ENCODE peak calls at places on chromosomes 5 and 9, in four cellular contexts. C, S, H and P are unnamed samples.
A peak's percentile ranks its signal among the peaks of the same experiment; 100 is the strongest.

GRCh38 chr9:120210301-120210700 is 369.7 kb downstream of the CDK5RAP2 start:
- DNase-seq in C (no peak), S (no peak), H (no peak), P (no peak)

GRCh38 chr5:127428748-127429147 is 88.7 kb upstream of the PRRC1 start:
- DNase-seq in C (no peak), S (no peak), H (no peak), P (no peak)

GRCh38 chr5:43150748-43151147 is 30.0 kb downstream of the ZNF131 start:
- DNase-seq in C (no peak), S (no peak), H (no peak), P (no peak)

GRCh38 chr9:98248737-98249474 is 6.5 kb downstream of the TBC1D2 start:
- DNase-seq in C (no peak), S (no peak), H (peak; percentile 69), P (no peak)

GRCh38 chr9:136943291-136944093 is 1.0 kb downstream of the FBXW5 start:
- DNase-seq in C (peak; percentile 57), S (peak; percentile 78), H (peak; percentile 61), P (no peak)

GRCh38 chr5:1174122-1174936 is 27.1 kb upstream of the SLC6A19 start:
- DNase-seq in C (no peak), S (peak; percentile 71), H (peak; percentile 66), P (peak; percentile 33)

GRCh38 chr5:9829621-9830020 is 199.5 kb upstream of the TAS2R1 start:
- DNase-seq in C (no peak), S (no peak), H (no peak), P (no peak)

GRCh38 chr5:40653221-40654022 is 26.3 kb upstream of the PTGER4 start:
- DNase-seq in C (no peak), S (no peak), H (no peak), P (no peak)

GRCh38 chr5:2747372-2748179 is 3.9 kb downstream of the IRX2 start:
- DNase-seq in C (no peak), S (no peak), H (no peak), P (no peak)

GRCh38 chr5:175682664-175683063 is 24.8 kb downstream of the HRH2 start:
- DNase-seq in C (no peak), S (no peak), H (no peak), P (no peak)

GRCh38 chr5:161002571-161003074 is 150.6 kb upstream of the ATP10B start:
- DNase-seq in C (no peak), S (no peak), H (no peak), P (no peak)

GRCh38 chr5:180074462-180074861 is 2.9 kb upstream of the RNF130 start:
- DNase-seq in C (no peak), S (no peak), H (no peak), P (no peak)

GRCh38 chr9:112002131-112002846 is 105.7 kb downstream of the UGCG start:
- DNase-seq in C (no peak), S (no peak), H (no peak), P (no peak)

GRCh38 chr9:100437860-100438805 is 11.2 kb downstream of the MSANTD3 start:
- DNase-seq in C (peak; percentile 72), S (peak; percentile 62), H (peak; percentile 72), P (peak; percentile 21)

GRCh38 chr5:172646716-172647285 is 5.7 kb downstream of the NEURL1B start:
- DNase-seq in C (peak; percentile 70), S (no peak), H (peak; percentile 59), P (no peak)

GRCh38 chr9:114681594-114682332 is at the start of gene TEX48:
- DNase-seq in C (peak; percentile 59), S (peak; percentile 69), H (no peak), P (no peak)

GRCh38 chr9:114682846-114683245 is 854 bp upstream of the TEX48 start:
- DNase-seq in C (no peak), S (no peak), H (no peak), P (no peak)

GRCh38 chr9:114678130-114678529 is 3.9 kb downstream of the TEX48 start:
- DNase-seq in C (no peak), S (no peak), H (no peak), P (no peak)

GRCh38 chr9:114678847-114679246 is 3.1 kb downstream of the TEX48 start:
- DNase-seq in C (no peak), S (no peak), H (no peak), P (no peak)

DNA sequence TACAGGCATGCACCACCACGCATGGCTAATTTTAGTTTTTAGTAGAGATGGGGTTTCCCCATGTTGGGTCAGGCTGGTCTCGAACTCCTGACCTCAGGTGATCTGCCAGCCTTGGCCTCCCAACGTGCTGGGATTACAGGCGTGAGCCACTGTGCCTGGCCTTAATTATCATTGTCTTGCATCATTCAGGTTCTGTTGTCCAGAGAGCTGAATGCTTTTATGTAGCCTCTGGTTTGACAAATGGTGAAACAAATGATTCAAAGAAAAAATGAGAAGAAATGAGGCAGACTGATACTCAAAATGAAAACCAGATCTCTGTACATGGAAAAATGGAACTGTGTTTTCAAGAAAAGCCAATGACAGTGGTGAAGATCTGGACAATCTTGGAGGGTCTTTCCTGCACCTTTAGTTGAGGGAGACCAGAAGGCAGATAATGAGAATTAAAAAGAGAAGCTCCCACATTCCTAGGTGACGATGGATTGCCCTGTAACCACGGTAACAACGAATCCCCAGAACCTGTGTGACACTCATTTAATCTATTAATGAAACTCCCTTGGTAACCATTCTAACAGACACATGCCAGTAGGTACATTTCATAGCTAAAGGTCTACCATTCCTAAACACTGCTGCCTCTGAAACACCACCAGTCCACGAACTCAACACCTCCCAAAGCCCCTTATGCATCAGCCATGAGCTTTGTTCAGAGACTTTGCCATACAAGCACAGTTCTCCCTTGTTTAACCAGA is 1.6 kb downstream of the TEX48 start:
- DNase-seq in C (no peak), S (no peak), H (no peak), P (no peak)
- TF ChIP-seq CTCF in C (no peak), S (no peak), H (no peak), P (no peak)

DNA sequence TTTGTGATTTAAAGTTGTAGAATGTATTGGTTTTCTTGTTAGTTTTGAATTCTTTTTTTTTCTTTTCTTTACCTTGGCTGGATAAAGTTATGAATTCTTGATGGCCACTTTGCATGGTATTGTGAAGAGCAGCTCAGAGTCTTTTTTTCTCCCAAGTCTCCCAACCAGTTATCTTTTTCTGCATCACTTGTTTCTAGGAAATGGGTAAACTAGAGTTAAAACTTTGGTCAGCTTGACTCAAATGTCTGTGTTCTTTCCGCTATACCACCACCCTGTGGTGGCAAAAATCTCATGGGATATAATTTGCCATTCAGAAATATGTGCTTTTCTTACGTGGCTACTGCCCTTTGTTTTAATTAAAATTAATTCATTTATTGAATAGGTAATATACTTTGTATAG is 113.2 kb downstream of the UNC13B start:
- DNase-seq in C (no peak), S (no peak), H (no peak), P (no peak)
- TF ChIP-seq CTCF in C (no peak), S (no peak), H (no peak), P (no peak)

DNA sequence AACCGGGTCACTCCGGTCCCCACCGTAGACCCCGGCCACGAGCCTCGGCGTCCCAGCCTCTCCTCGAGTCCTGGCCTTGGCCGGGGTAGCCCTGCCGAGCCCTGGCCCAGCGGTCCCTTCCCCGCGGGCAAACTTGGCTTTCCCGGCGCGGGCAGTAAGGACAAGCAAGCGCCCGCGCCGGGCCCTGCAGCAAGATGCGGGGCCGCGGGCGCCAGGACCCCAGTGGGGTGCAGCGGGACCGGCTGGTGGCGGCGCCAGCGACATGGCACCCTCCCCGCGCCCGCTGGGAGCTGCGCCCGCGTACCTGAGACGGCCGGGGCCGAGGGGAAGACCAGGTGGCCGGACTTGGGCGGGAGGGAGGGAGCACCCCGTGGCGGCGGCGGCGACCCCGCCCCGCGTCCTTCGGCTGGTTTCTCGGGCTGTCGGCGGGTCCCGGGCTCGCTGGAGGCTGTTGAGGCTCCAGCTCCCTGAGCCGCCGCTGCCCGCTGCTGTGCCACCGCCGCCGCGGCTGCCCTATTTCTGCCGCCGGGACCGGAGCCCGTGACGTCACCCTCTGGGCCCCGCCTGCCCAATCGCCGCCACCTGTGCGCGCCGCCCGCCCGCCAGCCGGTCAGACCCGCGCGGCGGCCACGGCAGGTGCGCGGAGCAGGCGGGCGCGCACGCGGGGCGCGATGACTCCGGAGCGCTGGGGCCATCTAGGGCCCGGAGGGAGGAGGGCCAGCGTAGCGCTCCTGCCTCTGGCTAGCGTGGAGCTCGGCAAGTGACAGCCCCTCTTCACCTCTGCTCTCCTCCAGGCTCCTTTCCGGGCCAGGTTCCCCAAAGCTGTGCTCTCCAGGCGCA is at the start of gene FSTL4:
- DNase-seq in C (peak; percentile 56), S (peak; percentile 50), H (no peak), P (peak; percentile 41)
- TF ChIP-seq CTCF in C (no peak), S (no peak), H (no peak), P (no peak)

GRCh38 chr5:170411100-170411499 is 21.9 kb upstream of the KCNMB1 start:
- DNase-seq in C (no peak), S (peak; percentile 49), H (no peak), P (no peak)
- TF ChIP-seq CTCF in C (no peak), S (peak; percentile 20), H (no peak), P (no peak)

GRCh38 chr5:7849531-7850240 is 1.2 kb downstream of the CFAP90 start:
- DNase-seq in C (peak; percentile 72), S (no peak), H (peak; percentile 31), P (no peak)
- TF ChIP-seq CTCF in C (peak; percentile 19), S (no peak), H (no peak), P (no peak)

GRCh38 chr5:100900142-100900795 is 2.8 kb downstream of the ST8SIA4 start:
- DNase-seq in C (peak; percentile 5), S (no peak), H (peak; percentile 65), P (no peak)
- TF ChIP-seq CTCF in C (peak; percentile 33), S (peak; percentile 58), H (no peak), P (no peak)

GRCh38 chr9:88555581-88555980 is 20.6 kb downstream of the NXNL2 start:
- DNase-seq in C (no peak), S (no peak), H (no peak), P (no peak)

GRCh38 chr9:88559661-88560060 is 24.7 kb downstream of the NXNL2 start:
- DNase-seq in C (no peak), S (no peak), H (no peak), P (no peak)
- TF ChIP-seq CTCF in C (peak; percentile 19), S (no peak), H (no peak), P (no peak)

DNA sequence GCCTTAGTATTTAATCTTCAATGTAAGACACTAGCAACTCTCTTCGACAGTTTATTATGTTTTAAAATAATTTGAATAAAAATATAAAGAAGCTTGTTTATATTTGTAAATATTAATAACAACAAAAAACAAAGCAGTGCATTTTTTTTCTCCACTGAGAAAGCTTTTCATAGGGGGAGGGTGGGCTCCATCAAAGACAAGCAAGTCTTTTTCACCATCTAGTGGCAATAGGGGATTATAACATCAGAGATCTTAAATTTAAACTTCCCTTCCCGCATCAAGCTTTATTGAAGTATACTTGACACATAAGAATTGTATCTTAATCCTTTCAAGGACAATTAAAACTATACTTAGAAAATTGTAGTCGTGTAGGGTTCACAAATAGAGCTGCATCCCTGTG is 9.3 kb upstream of the OR13F1 start:
- DNase-seq in C (peak; percentile 2), S (no peak), H (no peak), P (no peak)
- TF ChIP-seq CTCF in C (no peak), S (no peak), H (no peak), P (no peak)

DNA sequence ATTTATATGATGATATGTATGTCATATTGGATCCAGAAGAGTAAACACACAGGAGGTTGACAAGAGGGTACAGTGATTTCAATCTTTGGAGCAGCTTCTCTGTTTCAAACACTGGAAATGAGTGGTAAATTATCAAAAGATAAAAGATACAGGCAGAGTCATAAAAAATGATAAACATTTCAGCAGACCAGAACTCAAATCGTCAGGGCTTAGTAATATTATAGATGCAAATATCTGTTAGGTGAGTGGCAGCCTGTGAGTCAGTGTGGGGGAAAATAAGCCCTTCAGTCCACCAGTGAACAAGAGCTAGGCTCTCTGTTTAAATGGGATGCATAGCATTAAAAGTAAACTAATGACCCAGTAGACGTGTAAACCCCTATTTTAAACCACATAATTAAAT is 1378.1 kb downstream of the EFNA5 start:
- DNase-seq in C (no peak), S (no peak), H (no peak), P (no peak)
- TF ChIP-seq CTCF in C (no peak), S (no peak), H (no peak), P (no peak)